ENCODE peak calls at places on chromosomes 2 and 18, in nine cellular contexts. O is SK-N-MC, M is Panc1, B is GM23338, W is stomach, V is HCT116, G is prostate gland, X is upper lobe of left lung, J is spleen. I is an unnamed sample.

GRCh38 chr2:103401621-103402020 is 639.8 kb downstream of the TMEM182 start:
- DNase-seq in J (no peak), M (no peak), B (peak; percentile 94), V (no peak), X (no peak), G (no peak), O (no peak), W (no peak), I (no peak)

GRCh38 chr2:19217203-19217602 is 141.2 kb downstream of the OSR1 start:
- DNase-seq in M (no peak), O (no peak), V (no peak), G (no peak), B (no peak), W (no peak), X (no peak), J (no peak), I (no peak)

GRCh38 chr2:10668402-10669012 is 21.3 kb downstream of the NOL10 start:
- DNase-seq in V (peak; percentile 57), W (no peak), X (no peak), M (peak; percentile 76), O (peak; percentile 61), G (peak; percentile 50), J (no peak), B (peak; percentile 82), I (peak; percentile 82)

GRCh38 chr2:108931372-108931771 is 57.6 kb downstream of the EDAR start:
- DNase-seq in O (no peak), B (no peak), V (no peak), X (no peak), W (no peak), M (no peak), J (no peak), G (no peak), I (no peak)

GRCh38 chr2:235836416-235837042 is 331.7 kb downstream of the GBX2 start:
- DNase-seq in G (no peak), X (no peak), B (peak; percentile 46), W (no peak), M (no peak), O (no peak), V (no peak), J (peak; percentile 27), I (no peak)

GRCh38 chr2:30298302-30298701 is 67.0 kb downstream of the LBH start:
- DNase-seq in B (no peak), M (no peak), X (no peak), J (no peak), V (no peak), G (no peak), W (no peak), O (no peak), I (no peak)

GRCh38 chr2:15049096-15049993 is 416.8 kb downstream of the LRATD1 start:
- DNase-seq in X (peak; percentile 54), W (no peak), V (no peak), B (no peak), M (no peak), G (no peak), J (no peak), O (no peak), I (no peak)

GRCh38 chr2:189802396-189802912 is 18.2 kb downstream of the PMS1 start:
- DNase-seq in V (no peak), J (no peak), M (no peak), G (no peak), B (no peak), O (no peak), X (no peak), W (no peak), I (no peak)

GRCh38 chr2:61670591-61671503 is 132.7 kb upstream of the XPO1 start:
- DNase-seq in X (no peak), W (peak; percentile 63), M (peak; percentile 65), B (peak; percentile 23), G (peak; percentile 28), V (no peak), J (no peak), O (no peak), I (peak; percentile 78)

GRCh38 chr2:26429779-26430654 is 28.3 kb downstream of the DRC1 start:
- DNase-seq in G (no peak), W (no peak), O (no peak), V (no peak), M (no peak), B (no peak), X (no peak), J (no peak), I (peak; percentile 14)

GRCh38 chr18:48300463-48300961 is 108.7 kb downstream of the ZBTB7C start:
- DNase-seq in O (no peak), B (peak; percentile 78), W (no peak), X (no peak), M (no peak), J (peak; percentile 77), V (no peak), G (no peak), I (no peak)

GRCh38 chr2:70248810-70249438 is 496 bp upstream of the TIA1 start:
- DNase-seq in W (peak; percentile 88), M (peak; percentile 96), V (no peak), B (peak; percentile 84), X (no peak), J (peak; percentile 93), G (peak; percentile 92), O (peak; percentile 76), I (no peak)

GRCh38 chr2:219969508-219969907 is 342.1 kb downstream of the SLC4A3 start:
- DNase-seq in O (no peak), G (no peak), V (no peak), J (no peak), X (no peak), B (no peak), W (no peak), M (no peak), I (no peak)

GRCh38 chr2:169828141-169828811 is 1.0 kb downstream of the UBR3 start:
- DNase-seq in O (no peak), V (no peak), J (no peak), G (peak; percentile 49), X (no peak), B (peak; percentile 27), W (no peak), M (no peak), I (peak; percentile 61)

GRCh38 chr2:9656270-9656766 is 25.5 kb upstream of the YWHAQ start:
- DNase-seq in V (no peak), B (no peak), O (no peak), J (no peak), G (no peak), W (no peak), M (peak; percentile 85), X (no peak), I (peak; percentile 91)

DNA sequence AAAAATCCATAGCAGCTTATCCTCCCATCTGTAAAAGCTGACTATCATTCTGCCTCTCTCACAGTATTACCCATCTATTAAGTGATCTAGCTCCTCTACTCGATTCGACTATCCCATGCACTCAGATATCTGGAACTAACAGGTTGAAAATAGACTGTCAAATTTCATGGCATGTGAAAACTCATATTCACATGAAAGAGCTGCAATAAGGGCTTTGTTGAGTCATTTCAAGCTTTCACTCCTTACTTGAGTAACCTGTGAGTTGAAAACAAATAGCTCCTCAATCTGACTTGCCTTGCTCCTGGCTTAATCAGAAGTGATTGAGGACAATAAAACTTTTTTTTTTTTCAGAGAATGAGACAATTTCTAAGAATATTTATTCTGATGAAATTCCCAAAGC is 192.4 kb upstream of the ERBB4 start:
- DNase-seq in W (no peak), J (no peak), O (no peak), V (no peak), B (no peak), X (no peak), M (no peak), G (no peak), I (no peak)
- H3K27ac ChIP-seq in W (no peak overlapping the region), J (no peak overlapping the region), O (no peak overlapping the region), V (no peak overlapping the region), B (no peak overlapping the region), X (no peak overlapping the region), M (no peak overlapping the region), G (no peak overlapping the region), I (no peak overlapping the region)

GRCh38 chr18:2526320-2526719 is 45.0 kb downstream of the METTL4 start:
- DNase-seq in W (no peak), X (no peak), M (no peak), G (no peak), O (no peak), V (no peak), B (no peak), J (no peak), I (no peak)
- TF ChIP-seq POLR2AphosphoS5 in W (no peak), X (no peak), M (no peak), G (no peak), O (no peak), V (no peak), B (no peak), J (no peak), I (no peak)

GRCh38 chr2:150325656-150326055 is 161.8 kb downstream of the RND3 start:
- DNase-seq in O (no peak), X (no peak), M (no peak), V (no peak), B (no peak), W (no peak), G (no peak), J (no peak), I (no peak)
- H3K27ac ChIP-seq in O (no peak overlapping the region), X (no peak overlapping the region), M (no peak overlapping the region), V (no peak overlapping the region), B (no peak overlapping the region), W (no peak overlapping the region), G (no peak overlapping the region), J (no peak overlapping the region), I (no peak overlapping the region)

GRCh38 chr2:147851244-147851930 is 6.6 kb downstream of the ACVR2A start:
- DNase-seq in M (no peak), J (no peak), B (no peak), V (no peak), X (no peak), W (no peak), G (no peak), O (no peak), I (no peak)

GRCh38 chr2:147844691-147845607 is at the start of gene ACVR2A:
- DNase-seq in O (no peak), V (no peak), B (peak; percentile 56), J (peak; percentile 82), M (no peak), X (peak; percentile 85), W (peak; percentile 51), G (peak; percentile 46), I (peak; percentile 52)

GRCh38 chr2:147846382-147847081 is 1.7 kb downstream of the ACVR2A start:
- DNase-seq in X (no peak), B (no peak), J (no peak), O (no peak), V (no peak), M (no peak), W (no peak), G (peak; percentile 7), I (peak; percentile 51)

GRCh38 chr2:147845608-147846002 is 776 bp downstream of the ACVR2A start:
- DNase-seq in G (peak; percentile 25), M (no peak), J (no peak), X (no peak), O (no peak), V (no peak), B (no peak), W (no peak), I (peak; percentile 47)

DNA sequence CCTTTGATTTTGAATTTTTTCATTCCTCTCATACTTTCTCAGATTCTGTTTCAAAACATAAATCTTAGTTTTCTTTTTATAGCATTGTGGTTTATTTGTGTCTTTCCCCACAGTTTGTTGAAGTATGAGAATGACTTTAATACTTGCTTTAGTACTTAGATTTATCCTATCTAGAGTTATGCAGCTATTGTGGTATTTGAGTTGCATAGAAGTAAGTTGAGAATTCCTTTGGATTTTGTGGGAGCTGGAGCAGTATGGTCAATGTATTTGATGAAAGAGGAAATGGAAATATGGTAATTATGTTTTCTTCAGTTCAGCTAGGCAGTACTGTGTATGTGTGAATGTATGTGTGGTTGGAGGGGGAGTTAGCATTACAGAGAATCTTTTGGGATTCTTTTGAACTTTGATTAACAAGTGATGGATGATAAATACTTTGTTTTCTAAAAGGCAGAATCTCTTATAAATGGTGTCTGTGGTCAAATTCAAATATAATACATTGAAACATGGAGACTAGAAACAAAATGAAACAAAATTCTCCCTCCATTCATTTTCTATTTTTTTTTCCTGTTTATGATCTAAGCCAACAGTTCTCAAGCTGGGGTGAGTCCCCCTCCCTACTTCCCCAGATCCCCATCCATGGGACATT is 3.0 kb downstream of the ACVR2A start:
- DNase-seq in M (no peak), V (no peak), G (no peak), B (no peak), J (no peak), X (no peak), O (no peak), W (no peak), I (no peak)
- TF ChIP-seq POLR2AphosphoS5 in M (no peak), V (no peak), G (no peak), B (no peak), J (no peak), X (no peak), O (no peak), W (no peak), I (no peak)